ENCODE peak calls at places on chromosomes 2 and 18, in seven cellular contexts. L, G, D, A, Q, N and M are unnamed samples.

GRCh38 chr2:4020153-4020552 is 316.8 kb downstream of the DCDC2C start:
- DNase-seq in Q (no peak), A (no peak), L (no peak), G (no peak), N (no peak), D (no peak), M (no peak)

GRCh38 chr2:198788676-198789075 is 669.1 kb downstream of the SATB2 start:
- DNase-seq in A (peak), D (no peak), L (no peak), Q (no peak), G (no peak), N (no peak), M (no peak)

GRCh38 chr2:17104454-17104853 is 413.8 kb downstream of the RAD51AP2 start:
- DNase-seq in D (no peak), G (peak), Q (no peak), A (no peak), N (no peak), L (peak), M (no peak)

GRCh38 chr2:201964631-201965206 is 68.9 kb upstream of the FZD7 start:
- DNase-seq in D (no peak), L (no peak), N (no peak), A (no peak), G (no peak), Q (no peak), M (no peak)

GRCh38 chr2:11567631-11568031 is 33.8 kb downstream of the GREB1 start:
- DNase-seq in Q (no peak), N (no peak), A (no peak), G (no peak), L (no peak), D (no peak), M (no peak)

GRCh38 chr2:215828528-215829184 is 184.7 kb downstream of the MREG start:
- DNase-seq in G (peak), L (peak), Q (no peak), D (peak), A (peak), N (peak), M (no peak)

GRCh38 chr2:31446848-31447247 is 32.3 kb upstream of the XDH start:
- DNase-seq in N (no peak), L (no peak), Q (peak), A (no peak), G (peak), D (no peak), M (no peak)

GRCh38 chr18:63963610-63964256 is 6.1 kb upstream of the SERPINB8 start:
- DNase-seq in D (peak), G (peak), A (peak), Q (peak), L (peak), N (no peak), M (no peak)

GRCh38 chr18:30081122-30081521 is 961.4 kb downstream of the DSC3 start:
- DNase-seq in G (peak), L (peak), A (no peak), D (no peak), N (no peak), Q (no peak), M (no peak)

GRCh38 chr2:63845866-63846265 is 4.2 kb downstream of the UGP2 start:
- DNase-seq in L (no peak), G (no peak), D (no peak), A (peak), Q (no peak), N (no peak), M (no peak)

GRCh38 chr2:96532641-96533291 is 3.8 kb upstream of the ARID5A start:
- DNase-seq in Q (no peak), A (no peak), L (no peak), N (no peak), G (no peak), D (no peak), M (no peak)

GRCh38 chr2:11933854-11934253 is 187.4 kb downstream of the LPIN1 start:
- DNase-seq in D (no peak), Q (no peak), A (no peak), L (no peak), G (no peak), N (peak), M (no peak)

GRCh38 chr2:17255071-17255470 is 263.2 kb downstream of the RAD51AP2 start:
- DNase-seq in L (no peak), A (peak), N (no peak), Q (no peak), D (no peak), G (no peak), M (no peak)

GRCh38 chr2:216246741-216247140 is 125.5 kb downstream of the MARCHF4 start:
- DNase-seq in A (no peak), Q (no peak), D (no peak), N (no peak), G (no peak), L (no peak), M (no peak)

GRCh38 chr18:77857926-77858325 is 608.3 kb downstream of the GALR1 start:
- DNase-seq in L (no peak), D (no peak), A (no peak), G (no peak), N (no peak), Q (no peak), M (no peak)

GRCh38 chr18:48866028-48866733 is 84.6 kb downstream of the SMAD7 start:
- DNase-seq in G (peak), L (no peak), N (no peak), D (no peak), Q (no peak), A (no peak), M (no peak)

GRCh38 chr18:46767217-46767616 is 10.4 kb upstream of the ST8SIA5 start:
- DNase-seq in D (no peak), A (peak), G (no peak), L (no peak), N (no peak), Q (no peak), M (no peak)

GRCh38 chr2:224723606-224724217 is 7.5 kb upstream of the CCDC195 start:
- DNase-seq in A (no peak), D (no peak), Q (no peak), L (peak), N (no peak), G (peak), M (no peak)

GRCh38 chr2:173854840-173855239 is 110.3 kb downstream of the SP3 start:
- DNase-seq in A (no peak), G (peak), L (no peak), Q (peak), D (no peak), N (no peak), M (no peak)

GRCh38 chr2:36507408-36507812 is 90.6 kb downstream of the FEZ2 start:
- DNase-seq in D (peak), L (peak), G (peak), Q (no peak), N (peak), A (peak), M (no peak)

GRCh38 chr18:7677001-7677400 is 109.9 kb downstream of the PTPRM start:
- DNase-seq in D (no peak), L (no peak), A (no peak), N (no peak), Q (no peak), G (no peak), M (no peak)

GRCh38 chr2:10210336-10210735 is 87.8 kb downstream of the RRM2 start:
- DNase-seq in L (no peak), D (no peak), G (no peak), A (no peak), Q (no peak), N (no peak), M (no peak)

GRCh38 chr2:134461511-134461910 is 207.6 kb downstream of the MGAT5 start:
- DNase-seq in N (no peak), L (peak), Q (no peak), G (peak), A (no peak), D (no peak), M (no peak)

GRCh38 chr18:7812431-7813063 is 245.4 kb downstream of the PTPRM start:
- DNase-seq in D (no peak), L (peak), A (no peak), N (no peak), Q (peak), G (peak), M (peak)

GRCh38 chr2:39948016-39948719 is 169.1 kb upstream of the THUMPD2 start:
- DNase-seq in A (no peak), G (peak), L (no peak), D (no peak), Q (no peak), N (no peak), M (no peak)

GRCh38 chr2:182372661-182373060 is 54.2 kb downstream of the PDE1A start:
- DNase-seq in D (peak), N (no peak), L (peak), A (peak), G (peak), Q (peak), M (peak)

GRCh38 chr2:128236491-128237035 is 82.1 kb downstream of the HS6ST1 start:
- DNase-seq in Q (peak), L (peak), G (peak), A (no peak), N (no peak), D (no peak), M (no peak)

GRCh38 chr2:39528701-39529100 is 91.6 kb upstream of the MAP4K3 start:
- DNase-seq in L (no peak), A (no peak), N (no peak), G (no peak), D (no peak), Q (no peak), M (no peak)

GRCh38 chr18:73774836-73775509 is 372.7 kb downstream of the FBXO15 start:
- DNase-seq in D (peak), Q (no peak), A (peak), L (no peak), G (no peak), N (no peak), M (no peak)

GRCh38 chr2:61456070-61456745 is 14.7 kb downstream of the USP34 start:
- DNase-seq in G (no peak), Q (no peak), A (no peak), N (no peak), D (no peak), L (no peak), M (no peak)

GRCh38 chr2:184463102-184463865 is 135.0 kb upstream of the ZNF804A start:
- DNase-seq in N (no peak), L (no peak), D (no peak), G (no peak), Q (no peak), A (no peak), M (no peak)

GRCh38 chr2:238164906-238165287 is 6.1 kb downstream of the ERFE start:
- DNase-seq in Q (no peak), D (no peak), L (no peak), G (no peak), A (no peak), N (no peak), M (no peak)

GRCh38 chr2:26144953-26145680 is 27.8 kb upstream of the GAREM2 start:
- DNase-seq in A (peak), D (peak), Q (peak), L (peak), G (peak), N (peak), M (peak)

GRCh38 chr18:58272209-58272608 is 228.2 kb downstream of the NEDD4L start:
- DNase-seq in G (no peak), L (no peak), A (no peak), D (no peak), Q (no peak), N (no peak), M (no peak)

GRCh38 chr2:202508686-202509085 is 126.1 kb upstream of the FAM117B start:
- DNase-seq in A (no peak), Q (no peak), G (peak), N (no peak), D (no peak), L (no peak), M (no peak)

GRCh38 chr2:74441690-74442482 is at the start of gene RTKN:
- DNase-seq in Q (no peak), N (peak), D (no peak), G (no peak), L (no peak), A (peak), M (no peak)

GRCh38 chr2:16295891-16296290 is 355.5 kb downstream of the MYCN start:
- DNase-seq in N (no peak), D (no peak), G (no peak), A (no peak), L (no peak), Q (no peak), M (no peak)